ENCODE peak calls at places on chromosomes 6 and 20, in five cellular contexts. G, E, X, V and Q are unnamed samples.

GRCh38 chr20:34165246-34165645 is 53.2 kb upstream of the EIF2S2 start:
- DNase-seq in E (no peak), G (no peak), X (no peak), V (no peak), Q (no peak)

GRCh38 chr20:14892782-14893181 is 555.4 kb upstream of the FLRT3 start:
- DNase-seq in X (no peak), E (no peak), V (no peak), G (no peak), Q (no peak)

GRCh38 chr6:38078671-38079070 is 259.1 kb downstream of the ZFAND3 start:
- DNase-seq in E (no peak), G (no peak), V (no peak), X (no peak), Q (no peak)

GRCh38 chr20:19993937-19994667 is 23.1 kb upstream of the NAA20 start:
- DNase-seq in G (peak), X (peak), V (no peak), E (no peak), Q (no peak)

GRCh38 chr20:25194333-25194972 is 1.1 kb upstream of the ENTPD6 start:
- DNase-seq in V (no peak), X (no peak), G (no peak), E (no peak), Q (no peak)

GRCh38 chr6:116475151-116475550 is 14.0 kb downstream of the CALHM6 start:
- DNase-seq in G (no peak), X (no peak), V (no peak), E (no peak), Q (no peak)

GRCh38 chr20:54535045-54535444 is 59.7 kb downstream of the DOK5 start:
- DNase-seq in G (no peak), V (no peak), X (no peak), E (peak), Q (no peak)

GRCh38 chr20:10647471-10647870 is 26.3 kb downstream of the JAG1 start:
- DNase-seq in V (no peak), E (no peak), G (no peak), X (no peak), Q (no peak)

GRCh38 chr20:4912380-4913142 is 88.7 kb downstream of the SLC23A2 start:
- DNase-seq in X (no peak), V (no peak), E (no peak), G (no peak), Q (no peak)

GRCh38 chr6:105890521-105891244 is 195.5 kb upstream of the PRDM1 start:
- DNase-seq in V (no peak), G (no peak), X (no peak), E (no peak), Q (no peak)

GRCh38 chr6:112618796-112619195 is 271.7 kb downstream of the RFPL4B start:
- DNase-seq in X (peak), V (no peak), E (no peak), G (no peak), Q (no peak)

GRCh38 chr6:131754715-131755567 is 44.1 kb upstream of the CTAGE9 start:
- DNase-seq in X (peak), V (no peak), G (no peak), E (no peak), Q (no peak)

DNA sequence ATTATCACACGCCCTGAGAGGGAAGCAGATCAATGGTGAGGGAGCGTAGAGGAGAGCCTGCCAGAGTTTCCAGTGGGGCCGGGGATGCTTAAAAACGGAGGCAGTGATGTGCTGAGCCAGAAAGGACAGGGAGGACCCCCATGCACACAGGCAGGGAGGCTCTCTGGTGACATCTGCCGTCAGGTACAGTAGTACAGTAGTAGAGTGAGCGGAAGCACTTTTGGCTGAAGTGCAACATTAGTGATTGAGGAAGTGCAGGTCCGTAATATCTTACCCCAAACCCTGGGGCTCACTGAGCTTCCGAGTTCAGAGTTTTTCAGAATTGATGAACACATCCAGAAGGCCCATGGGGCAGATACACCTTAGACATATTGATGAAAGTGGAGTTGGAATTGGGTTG is 42.1 kb downstream of the GFRA4 start:
- DNase-seq in G (no peak), V (no peak), E (no peak), X (no peak), Q (no peak)
- TF ChIP-seq CTCF in G (no peak), V (no peak), E (no peak), X (no peak), Q (peak)

GRCh38 chr20:50258790-50259483 is 68.3 kb downstream of the CEBPB start:
- DNase-seq in X (no peak), E (no peak), G (no peak), V (no peak), Q (no peak)

GRCh38 chr20:50259705-50260479 is 69.3 kb downstream of the CEBPB start:
- DNase-seq in V (peak), X (no peak), E (no peak), G (peak), Q (no peak)

GRCh38 chr20:50263831-50264230 is 73.2 kb downstream of the CEBPB start:
- DNase-seq in X (no peak), E (no peak), V (no peak), G (no peak), Q (no peak)

GRCh38 chr20:50257860-50258259 is 67.2 kb downstream of the CEBPB start:
- DNase-seq in V (no peak), G (no peak), E (no peak), X (no peak), Q (no peak)

DNA sequence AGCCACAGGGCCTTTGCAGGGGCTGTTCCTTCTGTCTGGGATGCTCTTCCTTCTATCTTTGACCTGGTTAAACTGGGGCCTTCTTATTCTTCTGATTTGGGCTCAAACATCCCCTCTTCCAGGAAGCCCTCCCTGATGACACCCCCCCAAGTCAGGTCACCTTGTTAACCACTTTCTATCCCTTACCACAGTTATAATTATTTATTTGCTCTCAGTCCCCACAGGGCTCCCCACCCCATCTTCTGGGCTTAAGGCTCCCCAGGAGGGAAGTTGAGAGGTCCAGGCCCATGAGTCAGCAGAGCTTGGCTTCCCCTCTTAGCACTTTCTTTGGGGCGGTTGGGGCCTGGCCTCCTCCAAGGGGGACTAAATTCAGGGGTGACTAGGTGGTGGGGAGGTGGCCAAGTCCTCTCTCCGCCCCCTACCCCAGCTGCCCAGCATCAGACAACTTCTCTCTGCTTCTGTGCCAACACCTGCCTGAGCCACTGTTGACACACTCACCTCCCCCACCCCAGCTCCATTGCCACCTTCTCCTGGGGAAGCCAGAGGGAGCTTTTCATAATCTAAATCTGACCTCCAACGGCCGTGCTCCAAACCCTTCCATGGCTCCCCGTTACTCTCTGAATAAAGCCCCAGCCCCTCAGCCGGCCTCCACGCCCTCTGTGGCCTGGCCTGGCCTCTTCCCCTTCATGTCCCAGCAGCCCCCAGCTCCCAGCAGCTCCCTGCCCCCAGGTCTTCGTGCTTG is 70.0 kb downstream of the CEBPB start:
- DNase-seq in X (no peak), V (no peak), E (no peak), G (peak), Q (no peak)
- H3K27ac ChIP-seq in X (no peak), V (no peak), E (peak), G (peak), Q (no peak)

GRCh38 chr6:31478186-31478950 is 19.6 kb upstream of the MICB start:
- DNase-seq in E (no peak), V (no peak), G (no peak), X (no peak), Q (no peak)

GRCh38 chr6:31477521-31477920 is 20.4 kb upstream of the MICB start:
- DNase-seq in X (no peak), V (no peak), E (no peak), G (no peak), Q (no peak)

GRCh38 chr6:31474871-31475286 is 23.1 kb upstream of the MICB start:
- DNase-seq in V (peak), X (no peak), G (no peak), E (no peak), Q (no peak)

GRCh38 chr6:31473780-31474725 is 23.9 kb upstream of the MICB start:
- DNase-seq in G (peak), E (no peak), X (peak), V (peak), Q (no peak)

DNA sequence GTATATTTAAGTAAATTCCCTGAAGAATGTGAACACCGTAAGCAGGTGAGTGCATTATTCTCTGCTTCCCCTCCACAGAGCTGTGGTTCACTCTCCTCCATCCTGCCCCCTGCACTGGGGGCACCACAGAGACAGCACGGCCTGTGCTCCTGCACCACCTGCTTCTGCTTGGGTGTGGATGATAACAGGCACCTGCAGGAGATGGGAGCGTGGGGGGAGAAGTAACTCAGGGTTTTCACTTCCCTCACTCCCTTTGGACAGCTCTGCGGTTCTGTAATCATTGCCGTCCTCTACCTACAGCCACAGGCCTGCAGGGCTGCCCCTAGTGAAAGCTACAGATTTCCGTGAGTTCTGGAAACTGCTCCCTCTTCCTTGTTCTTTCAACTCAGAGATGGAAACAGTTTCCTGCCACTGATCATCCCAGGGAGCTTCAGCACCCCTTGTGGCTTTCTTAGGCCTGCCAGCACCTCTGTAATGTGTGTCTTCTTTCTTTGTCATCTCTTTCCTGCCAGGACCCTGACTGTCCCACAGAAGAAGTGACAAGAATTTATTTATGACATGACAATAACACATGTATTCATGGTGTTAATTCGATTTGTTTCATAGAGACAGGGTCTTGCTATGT is 21.3 kb upstream of the MICB start:
- DNase-seq in G (no peak), V (no peak), X (no peak), E (no peak), Q (no peak)
- TF ChIP-seq CTCF in G (no peak), V (no peak), X (peak), E (no peak), Q (no peak)

DNA sequence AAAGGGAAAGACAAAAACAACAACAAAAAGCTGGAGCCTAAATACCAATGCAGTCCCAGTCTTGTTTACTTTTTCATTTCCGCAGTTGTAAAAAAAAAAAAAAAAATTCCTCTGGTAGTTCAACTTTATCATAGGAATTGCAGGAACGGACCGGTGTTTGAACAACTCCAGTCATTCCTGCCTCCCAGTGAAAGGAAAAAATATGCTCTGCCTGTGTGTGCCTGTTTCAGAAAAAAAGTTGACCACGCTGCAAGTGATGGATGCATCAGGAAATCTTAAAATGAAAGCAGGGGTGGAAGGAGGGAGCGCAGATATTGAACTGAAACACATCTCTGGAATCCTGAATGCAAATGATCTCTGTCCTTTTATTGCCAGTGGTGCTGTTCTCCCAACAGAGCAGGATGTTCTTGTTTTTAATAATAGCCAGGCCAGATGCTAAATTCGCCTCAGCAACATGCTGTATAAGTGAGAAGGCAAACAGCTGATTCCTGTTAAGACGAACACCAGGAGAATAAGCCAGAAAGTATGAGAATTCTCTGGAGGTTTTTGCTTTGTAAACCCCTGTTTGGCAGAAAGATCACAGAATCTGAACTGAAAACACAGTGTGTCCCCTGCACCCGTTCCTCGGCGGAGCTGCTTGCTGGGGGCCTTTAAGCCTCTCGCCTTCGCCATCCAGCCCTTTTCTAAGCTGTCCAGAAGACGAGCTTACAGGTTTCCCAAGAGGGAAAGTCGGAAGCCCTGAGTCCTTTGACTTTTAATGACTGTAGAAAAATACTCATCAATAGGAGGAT is 178.4 kb upstream of the SUPT3H start:
- DNase-seq in X (peak), G (no peak), V (no peak), E (no peak), Q (peak)
- H3K27ac ChIP-seq in X (peak), G (no peak), V (no peak), E (peak), Q (peak)

GRCh38 chr6:4010035-4010434 is 68.9 kb downstream of the FAM217A start:
- DNase-seq in E (no peak), G (no peak), V (no peak), X (no peak), Q (no peak)

GRCh38 chr6:4010682-4011081 is 68.3 kb downstream of the FAM217A start:
- DNase-seq in E (no peak), V (no peak), G (no peak), X (no peak), Q (no peak)

GRCh38 chr6:4004249-4004648 is 74.7 kb downstream of the FAM217A start:
- DNase-seq in V (no peak), G (no peak), X (no peak), E (no peak), Q (no peak)

GRCh38 chr6:4009486-4009885 is 69.5 kb downstream of the FAM217A start:
- DNase-seq in G (no peak), V (no peak), X (no peak), E (no peak), Q (no peak)

GRCh38 chr6:4008324-4009047 is 70.5 kb downstream of the FAM217A start:
- DNase-seq in E (no peak), X (peak), G (no peak), V (no peak), Q (peak)
- TF ChIP-seq CTCF in E (peak), X (peak), G (peak), V (peak), Q (peak)

GRCh38 chr6:103017878-103018277 is 1624.4 kb downstream of the GRIK2 start:
- DNase-seq in G (no peak), E (no peak), V (no peak), X (no peak), Q (no peak)
- H3K27ac ChIP-seq in G (no peak), E (no peak), V (no peak), X (no peak), Q (no peak)

GRCh38 chr6:111566222-111566717 is 39.4 kb downstream of the TRAF3IP2 start:
- DNase-seq in V (no peak), E (no peak), G (no peak), X (no peak), Q (no peak)
- TF ChIP-seq CTCF in V (no peak), E (no peak), G (no peak), X (no peak), Q (no peak)

GRCh38 chr6:145025488-145025887 is 709.8 kb downstream of the EPM2A start:
- DNase-seq in E (no peak), G (no peak), V (no peak), X (no peak), Q (no peak)
- H3K27ac ChIP-seq in E (no peak), G (no peak), V (no peak), X (no peak), Q (no peak)